ENCODE peak calls at places on chromosome 7, in four cellular contexts. K, R, Q and X are unnamed samples.

GRCh38 chr7:73613954-73614735 is 10.2 kb downstream of the MLXIPL start:
- DNase-seq in Q (no peak), R (no peak), K (peak; percentile 92), X (no peak)

GRCh38 chr7:155230169-155230593 is 67.5 kb upstream of the INSIG1 start:
- DNase-seq in R (no peak), K (peak; percentile 99), Q (no peak), X (no peak)

GRCh38 chr7:149166142-149166541 is 18.9 kb downstream of the ZNF398 start:
- DNase-seq in K (no peak), Q (no peak), R (no peak), X (no peak)

GRCh38 chr7:7943951-7944350 is 24.6 kb upstream of the GLCCI1 start:
- DNase-seq in R (no peak), Q (no peak), K (no peak), X (no peak)

GRCh38 chr7:136869991-136870798 is 1.7 kb downstream of the CHRM2 start:
- DNase-seq in R (peak; percentile 64), K (no peak), Q (no peak), X (peak; percentile 16)

GRCh38 chr7:29304756-29305155 is 110.2 kb downstream of the CHN2 start:
- DNase-seq in R (peak; percentile 83), K (no peak), Q (no peak), X (no peak)

GRCh38 chr7:143510854-143511592 is 33.4 kb downstream of the TAS2R41 start:
- DNase-seq in K (no peak), R (no peak), Q (no peak), X (no peak)

GRCh38 chr7:98394377-98394836 is 6.5 kb downstream of the BAIAP2L1 start:
- DNase-seq in Q (no peak), R (no peak), K (peak; percentile 38), X (no peak)

GRCh38 chr7:105614341-105614840 is 33.1 kb upstream of the EFCAB10 start:
- DNase-seq in K (no peak), Q (no peak), R (no peak), X (no peak)

GRCh38 chr7:151660141-151660540 is 140.4 kb upstream of the RHEB start:
- DNase-seq in K (no peak), Q (no peak), R (no peak), X (no peak)

GRCh38 chr7:44101966-44102845 is 1.9 kb upstream of the AEBP1 start:
- DNase-seq in R (no peak), Q (no peak), K (no peak), X (no peak)

GRCh38 chr7:107856806-107857540 is 34.0 kb upstream of the DLD start:
- DNase-seq in Q (no peak), R (no peak), K (peak; percentile 14), X (no peak)

GRCh38 chr7:99679400-99680191 is at the start of gene CYP3A5:
- DNase-seq in R (no peak), Q (no peak), K (peak; percentile 75), X (no peak)

GRCh38 chr7:1150400-1151002 is 9.5 kb downstream of the ZFAND2A start:
- DNase-seq in R (no peak), Q (no peak), K (no peak), X (no peak)

GRCh38 chr7:68679456-68680234 is 918.6 kb upstream of the AUTS2 start:
- DNase-seq in Q (no peak), R (no peak), K (no peak), X (no peak)

GRCh38 chr7:23712368-23713284 is 2.6 kb downstream of the STK31 start:
- DNase-seq in K (peak; percentile 66), Q (peak; percentile 21), R (peak; percentile 79), X (peak; percentile 68)

GRCh38 chr7:92790987-92791386 is 45.4 kb downstream of the CDK6 start:
- DNase-seq in K (no peak), Q (no peak), R (no peak), X (no peak)

GRCh38 chr7:29598607-29599006 is 35.0 kb downstream of the PRR15 start:
- DNase-seq in K (no peak), R (no peak), Q (no peak), X (no peak)

GRCh38 chr7:37488163-37488759 is 39.6 kb upstream of the ELMO1 start:
- DNase-seq in R (no peak), K (no peak), Q (no peak), X (no peak)

GRCh38 chr7:128005759-128006159 is 25.5 kb downstream of the LRRC4 start:
- DNase-seq in R (no peak), K (no peak), Q (no peak), X (no peak)

GRCh38 chr7:116552616-116553015 is 27.8 kb downstream of the CAV1 start:
- DNase-seq in Q (no peak), R (no peak), K (peak; percentile 18), X (no peak)

GRCh38 chr7:106367018-106367420 is 82.2 kb upstream of the NAMPT start:
- DNase-seq in K (peak; percentile 52), R (no peak), Q (no peak), X (no peak)

GRCh38 chr7:43302211-43302711 is 189.8 kb downstream of the HECW1 start:
- DNase-seq in R (no peak), Q (no peak), K (peak; percentile 85), X (no peak)

GRCh38 chr7:362416-363096 is 72.6 kb downstream of the FOXL3 start:
- DNase-seq in R (no peak), Q (no peak), K (peak; percentile 81), X (no peak)

GRCh38 chr7:44216521-44217030 is 15.8 kb downstream of the YKT6 start:
- DNase-seq in R (peak; percentile 56), Q (no peak), K (no peak), X (no peak)

GRCh38 chr7:127810691-127811660 is 159.0 kb downstream of the SND1 start:
- DNase-seq in K (no peak), R (no peak), Q (no peak), X (no peak)

GRCh38 chr7:97096037-97096436 is 21.5 kb upstream of the SDHAF3 start:
- DNase-seq in R (no peak), K (no peak), Q (no peak), X (no peak)